ENCODE peak calls at places on chromosomes 11 and 22, in eight cellular contexts. T, U, B, D, A, R, L and Z are unnamed samples.

GRCh38 chr11:4095509-4096230 is 1.1 kb downstream of the RRM1 start:
- DNase-seq in T (peak; percentile 35), U (no peak), B (no peak), D (no peak), A (no peak), R (no peak), L (no peak), Z (no peak)

GRCh38 chr22:27475548-27475897 is 326.0 kb downstream of the MN1 start:
- DNase-seq in T (no peak), U (no peak), B (no peak), D (no peak), A (no peak), R (no peak), L (no peak), Z (no peak)

GRCh38 chr11:2077061-2077802 is 62.0 kb downstream of the IGF2 start:
- DNase-seq in T (no peak), U (no peak), B (no peak), D (no peak), A (no peak), R (no peak), L (no peak), Z (peak; percentile 21)

GRCh38 chr11:101448881-101449442 is 134.8 kb downstream of the TRPC6 start:
- DNase-seq in T (no peak), U (no peak), B (no peak), D (no peak), A (no peak), R (no peak), L (no peak), Z (no peak)

GRCh38 chr11:85826096-85826855 is 15.3 kb upstream of the SYTL2 start:
- DNase-seq in T (peak; percentile 19), U (peak; percentile 55), B (no peak), D (no peak), A (peak; percentile 4), R (peak; percentile 54), L (peak; percentile 46), Z (no peak)

GRCh38 chr22:27610863-27611786 is 190.4 kb downstream of the MN1 start:
- DNase-seq in T (no peak), U (no peak), B (no peak), D (no peak), A (no peak), R (no peak), L (no peak), Z (no peak)

GRCh38 chr11:117300301-117300700 is 9.2 kb downstream of the BACE1-AS start:
- DNase-seq in T (no peak), U (peak; percentile 50), B (peak; percentile 24), D (no peak), A (peak; percentile 22), R (peak; percentile 63), L (peak; percentile 50), Z (no peak)

GRCh38 chr11:94011478-94011877 is 9.7 kb upstream of the HEPHL1 start:
- DNase-seq in T (no peak), U (no peak), B (no peak), D (no peak), A (no peak), R (no peak), L (no peak), Z (no peak)